ENCODE peak calls at places on chromosomes 3 and 15, in eight cellular contexts. F is IMR-90, D is body of pancreas, S is dorsolateral prefrontal cortex, R is BJ, C is cardiac fibroblast, L is tibial artery, W is heart left ventricle. N is an unnamed sample.
A peak's percentile ranks its signal among the peaks of the same experiment; 100 is the strongest.

GRCh38 chr3:183295211-183295610 is 42.2 kb downstream of the B3GNT5 start:
- DNase-seq in F (peak; percentile 91), D (peak; percentile 58), S (no peak), R (no peak), C (peak; percentile 97), L (no peak), W (no peak), N (peak; percentile 93)

GRCh38 chr3:186683996-186684395 is 18.2 kb downstream of the HRG start:
- DNase-seq in F (no peak), D (no peak), S (no peak), R (no peak), C (no peak), L (no peak), W (no peak), N (no peak)

GRCh38 chr3:11037966-11038365 is 45.4 kb downstream of the SLC6A1 start:
- DNase-seq in F (no peak), D (no peak), S (no peak), R (no peak), C (no peak), L (no peak), W (no peak), N (no peak)

GRCh38 chr3:181725830-181726229 is 14.1 kb downstream of the SOX2 start:
- DNase-seq in F (no peak), D (no peak), S (peak; percentile 78), R (no peak), C (no peak), L (no peak), W (no peak), N (no peak)

GRCh38 chr3:13348671-13349396 is 71.3 kb downstream of the NUP210 start:
- DNase-seq in F (peak; percentile 7), D (no peak), S (no peak), R (no peak), C (no peak), L (no peak), W (no peak), N (peak; percentile 21)

GRCh38 chr15:39785139-39785538 is 2.5 kb upstream of the FSIP1 start:
- DNase-seq in F (no peak), D (peak; percentile 53), S (no peak), R (no peak), C (peak; percentile 14), L (no peak), W (no peak), N (no peak)

GRCh38 chr15:48003447-48003846 is 117.3 kb upstream of the SLC24A5 start:
- DNase-seq in F (no peak), D (no peak), S (no peak), R (no peak), C (no peak), L (no peak), W (no peak), N (no peak)

GRCh38 chr3:173553635-173554280 is 156.2 kb downstream of the NLGN1 start:
- DNase-seq in F (peak; percentile 42), D (no peak), S (no peak), R (no peak), C (peak; percentile 64), L (no peak), W (no peak), N (peak; percentile 3)

GRCh38 chr15:89664951-89665350 is 9.7 kb upstream of the KIF7 start:
- DNase-seq in F (no peak), D (no peak), S (no peak), R (no peak), C (peak; percentile 18), L (no peak), W (no peak), N (no peak)

GRCh38 chr15:89667706-89667960 is 11.5 kb downstream of the PLIN1 start:
- DNase-seq in F (no peak), D (no peak), S (no peak), R (no peak), C (no peak), L (no peak), W (no peak), N (no peak)

GRCh38 chr15:89666858-89667705 is 11.8 kb upstream of the KIF7 start:
- DNase-seq in F (no peak), D (no peak), S (no peak), R (no peak), C (no peak), L (no peak), W (no peak), N (no peak)

GRCh38 chr15:89665449-89666146 is 10.3 kb upstream of the KIF7 start:
- DNase-seq in F (peak; percentile 59), D (peak; percentile 64), S (no peak), R (no peak), C (peak; percentile 57), L (no peak), W (peak; percentile 83), N (no peak)

DNA sequence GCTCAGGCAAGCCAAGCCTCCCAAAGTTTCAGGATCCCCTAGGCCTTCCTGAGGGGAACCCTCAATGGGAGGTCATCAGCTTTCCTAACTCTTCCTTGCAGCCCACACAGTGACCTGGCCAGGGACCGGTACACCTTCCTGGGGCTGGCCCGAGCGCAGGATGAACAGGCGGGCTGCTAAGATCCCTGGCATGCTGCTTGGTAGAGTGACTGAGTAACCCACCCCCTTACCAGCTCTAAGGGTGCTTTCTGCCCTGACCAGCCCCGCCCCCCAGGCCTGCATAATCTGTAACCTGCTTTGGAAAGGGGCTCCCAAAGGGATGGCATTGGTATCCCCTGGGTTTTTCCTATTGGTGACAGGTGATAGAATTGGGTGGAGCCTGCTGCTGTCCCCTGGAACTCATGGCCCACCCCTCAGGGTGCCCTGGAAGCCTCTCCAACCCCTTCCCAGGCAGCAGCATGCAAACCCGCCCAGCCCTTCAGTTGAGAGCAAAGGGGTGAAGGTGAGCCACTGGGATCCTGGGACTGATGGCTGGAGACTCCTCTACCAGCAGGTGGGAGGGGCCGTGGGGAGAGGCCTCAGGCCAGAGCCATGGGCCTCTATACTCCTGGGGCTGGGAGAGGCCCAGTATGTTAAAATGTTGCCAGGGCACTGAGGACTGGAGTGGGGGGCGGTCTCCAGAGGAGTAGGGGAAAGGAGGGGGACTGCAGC is 11.0 kb upstream of the KIF7 start:
- DNase-seq in F (no peak), D (no peak), S (no peak), R (no peak), C (no peak), L (no peak), W (no peak), N (no peak)
- H3K4me3 ChIP-seq in F (no peak overlapping the region), D (no peak overlapping the region), S (peak overlapping the region; percentile 67), R (no peak overlapping the region), C (peak overlapping the region; percentile 2), L (peak overlapping the region; percentile 49), W (no peak overlapping the region), N (peak overlapping the region; percentile 23)

GRCh38 chr3:48236531-48236930 is 4.4 kb upstream of the ZNF589 start:
- DNase-seq in F (no peak), D (no peak), S (no peak), R (no peak), C (no peak), L (no peak), W (no peak), N (no peak)

GRCh38 chr3:48243886-48244285 is 3.0 kb downstream of the ZNF589 start:
- DNase-seq in F (no peak), D (no peak), S (no peak), R (no peak), C (no peak), L (no peak), W (no peak), N (no peak)

GRCh38 chr3:48240711-48241491 is at the start of gene ZNF589:
- DNase-seq in F (peak; percentile 79), D (peak; percentile 97), S (peak; percentile 87), R (peak; percentile 49), C (peak; percentile 93), L (peak; percentile 90), W (peak; percentile 93), N (peak; percentile 71)

GRCh38 chr3:48238506-48239085 is 2.3 kb upstream of the ZNF589 start:
- DNase-seq in F (no peak), D (no peak), S (no peak), R (no peak), C (no peak), L (no peak), W (peak; percentile 2), N (no peak)

DNA sequence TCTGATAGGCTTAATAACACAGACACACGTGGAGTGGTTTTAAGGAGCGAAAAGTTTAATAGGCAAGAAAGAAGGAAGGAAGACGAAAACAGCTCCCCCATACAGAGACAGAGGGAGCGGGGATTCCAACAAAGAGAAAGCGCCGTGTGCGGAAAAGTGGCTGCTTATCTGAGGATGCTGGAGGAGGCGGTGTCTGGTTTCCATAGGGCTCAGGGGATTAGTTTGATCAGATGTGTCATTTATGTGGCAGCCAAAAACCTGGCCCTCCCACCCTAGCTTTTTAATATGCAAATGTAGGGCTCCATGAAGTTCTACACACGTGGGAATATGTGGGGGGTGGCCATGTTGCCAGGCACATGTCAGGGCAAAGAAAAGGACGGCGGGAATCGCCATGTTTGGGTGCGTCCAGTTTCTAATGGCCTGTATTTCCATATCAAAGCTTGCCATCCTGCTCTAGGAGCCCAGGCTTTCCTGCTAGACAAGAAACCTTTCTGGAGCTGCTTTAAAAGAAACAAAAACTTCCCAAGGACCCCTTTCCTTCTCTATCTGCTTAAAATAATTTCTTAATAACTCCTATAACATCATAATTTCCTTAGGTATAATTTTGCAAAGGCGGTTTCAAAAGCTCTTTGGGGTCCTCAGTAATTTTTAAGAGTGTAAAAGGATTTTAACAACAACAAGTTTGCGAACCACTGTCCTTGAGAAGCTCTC is 749 bp upstream of the ZNF589 start:
- DNase-seq in F (no peak), D (no peak), S (no peak), R (no peak), C (no peak), L (no peak), W (peak; percentile 30), N (no peak)
- H3K4me3 ChIP-seq in F (no peak overlapping the region), D (no peak overlapping the region), S (peak overlapping the region; percentile 98), R (no peak overlapping the region), C (no peak overlapping the region), L (peak overlapping the region; percentile 58), W (peak overlapping the region; percentile 75), N (peak overlapping the region; percentile 94)

GRCh38 chr15:73683624-73684536 is at the start of gene CD276:
- DNase-seq in F (peak; percentile 64), D (peak; percentile 82), S (peak; percentile 56), R (no peak), C (peak; percentile 61), L (peak; percentile 78), W (peak; percentile 87), N (no peak)
- H3K4me3 ChIP-seq in F (peak within 1 kb of the TSS; percentile 98), D (peak within 1 kb of the TSS; percentile 74), S (peak within 1 kb of the TSS; percentile 82), R (peak within 1 kb of the TSS; percentile 90), C (peak within 1 kb of the TSS; percentile 85), L (peak within 1 kb of the TSS; percentile 61), W (peak within 1 kb of the TSS; percentile 76), N (peak within 1 kb of the TSS; percentile 89)

DNA sequence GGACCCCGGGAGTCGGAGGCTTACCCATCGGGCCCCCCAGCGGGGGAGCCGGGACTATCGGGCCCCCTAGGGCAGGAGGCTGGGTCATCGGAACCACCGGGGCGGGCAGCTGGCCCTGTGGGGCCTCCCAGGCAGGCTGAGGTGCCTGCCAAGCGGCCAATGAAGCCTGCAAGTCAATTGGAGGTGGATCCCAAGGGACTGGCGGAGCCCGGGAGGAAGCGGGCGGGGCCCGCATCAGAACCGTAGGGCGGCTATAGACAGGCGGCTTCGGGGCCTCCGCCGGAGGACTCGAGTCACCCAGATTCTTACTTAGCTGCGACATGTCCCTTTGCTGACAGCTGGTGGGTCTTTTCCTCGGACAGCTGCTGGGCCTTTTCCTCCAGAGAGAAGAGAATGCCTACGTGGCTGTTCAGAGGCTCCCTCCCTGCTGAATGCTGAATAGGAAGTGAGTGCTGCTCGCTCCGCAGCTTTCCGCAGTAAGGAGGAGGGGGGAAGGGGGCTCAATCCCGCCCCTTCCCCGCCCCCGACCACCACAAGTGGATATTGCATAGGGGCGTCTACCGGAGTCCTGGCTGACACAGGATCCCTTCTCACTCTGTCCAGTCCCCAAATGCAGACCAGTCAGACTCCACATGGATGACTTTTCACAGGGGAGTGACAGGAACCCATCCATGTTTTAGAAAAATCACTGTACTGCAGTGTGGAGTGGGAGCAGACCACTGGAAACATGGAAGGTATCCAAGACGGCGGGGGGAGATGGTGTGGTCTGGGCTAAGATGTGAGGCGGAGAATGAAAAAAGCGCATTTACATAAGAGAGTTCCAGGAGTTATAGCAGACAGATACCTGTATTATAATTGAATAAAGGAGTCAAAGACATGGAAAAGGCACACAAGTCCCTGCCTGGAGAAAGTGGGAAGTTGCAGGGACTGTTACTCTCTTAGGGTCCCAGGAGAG is at the start of gene MAGEL2:
- DNase-seq in F (no peak), D (no peak), S (no peak), R (no peak), C (no peak), L (no peak), W (no peak), N (no peak)
- H3K4me3 ChIP-seq in F (peak within 1 kb of the TSS; percentile 53), D (peak within 1 kb of the TSS; percentile 21), S (peak within 1 kb of the TSS; percentile 67), R (peak within 1 kb of the TSS; percentile 33), C (peak within 1 kb of the TSS; percentile 22), L (peak within 1 kb of the TSS; percentile 15), W (peak within 1 kb of the TSS; percentile 13), N (peak within 1 kb of the TSS; percentile 50)